ENCODE peak calls at places on chromosomes 2 and 18, in ten cellular contexts. J is cardiac muscle cell; S is tibial nerve; H is heart right ventricle; W is thoracic aorta; U is heart left ventricle; G is spleen; Q is gastrocnemius medialis; P is psoas muscle; B is CD4-positive, alpha-beta T cell. X is an unnamed sample.

GRCh38 chr2:155663265-155663664 is 669.3 kb downstream of the NR4A2 start:
- DNase-seq in J (no peak), S (no peak), H (no peak), W (no peak), U (no peak), G (no peak), Q (no peak), P (no peak), B (no peak), X (no peak)

GRCh38 chr2:174748948-174749347 is 15.3 kb downstream of the CHRNA1 start:
- DNase-seq in J (peak; percentile 74), S (peak; percentile 57), H (peak; percentile 61), W (no peak), U (peak; percentile 49), G (no peak), Q (peak; percentile 22), P (no peak), B (peak; percentile 65), X (peak; percentile 49)

GRCh38 chr2:168457177-168457905 is 1.3 kb downstream of the CERS6 start:
- DNase-seq in J (no peak), S (no peak), H (no peak), W (no peak), U (no peak), G (no peak), Q (no peak), P (no peak), B (no peak), X (no peak)

GRCh38 chr2:64654063-64654811 is 524 bp upstream of the SERTAD2 start:
- DNase-seq in J (peak; percentile 87), S (peak; percentile 70), H (peak; percentile 76), W (peak; percentile 50), U (peak; percentile 80), G (peak; percentile 95), Q (peak; percentile 77), P (peak; percentile 93), B (peak; percentile 52), X (peak; percentile 88)

GRCh38 chr2:120856421-120856862 is 120.8 kb downstream of the GLI2 start:
- DNase-seq in J (peak; percentile 60), S (no peak), H (no peak), W (no peak), U (no peak), G (peak; percentile 54), Q (no peak), P (no peak), B (no peak), X (no peak)

GRCh38 chr2:95353055-95353575 is 49.4 kb upstream of the FAHD2A start:
- DNase-seq in J (no peak), S (no peak), H (no peak), W (no peak), U (peak; percentile 12), G (peak; percentile 74), Q (no peak), P (no peak), B (no peak), X (peak; percentile 54)

GRCh38 chr18:21897811-21898210 is 157.2 kb downstream of the MIB1 start:
- DNase-seq in J (peak; percentile 84), S (peak; percentile 68), H (peak; percentile 47), W (no peak), U (peak; percentile 22), G (no peak), Q (no peak), P (no peak), B (no peak), X (no peak)

GRCh38 chr2:163621445-163622004 is 114.3 kb downstream of the FIGN start:
- DNase-seq in J (no peak), S (no peak), H (no peak), W (no peak), U (no peak), G (no peak), Q (no peak), P (no peak), B (no peak), X (no peak)

GRCh38 chr2:15640291-15640711 is 48.6 kb downstream of the DDX1 start:
- DNase-seq in J (no peak), S (no peak), H (peak; percentile 54), W (no peak), U (peak; percentile 47), G (no peak), Q (no peak), P (no peak), B (no peak), X (no peak)

GRCh38 chr18:26014462-26014861 is 76.0 kb downstream of the SS18 start:
- DNase-seq in J (no peak), S (no peak), H (no peak), W (no peak), U (no peak), G (no peak), Q (no peak), P (no peak), B (no peak), X (no peak)

GRCh38 chr18:26022585-26022984 is 67.8 kb downstream of the SS18 start:
- DNase-seq in J (no peak), S (no peak), H (no peak), W (no peak), U (no peak), G (no peak), Q (no peak), P (no peak), B (no peak), X (no peak)

GRCh38 chr18:26021061-26021754 is 69.2 kb downstream of the SS18 start:
- DNase-seq in J (peak; percentile 51), S (no peak), H (no peak), W (no peak), U (no peak), G (no peak), Q (no peak), P (no peak), B (no peak), X (no peak)

DNA sequence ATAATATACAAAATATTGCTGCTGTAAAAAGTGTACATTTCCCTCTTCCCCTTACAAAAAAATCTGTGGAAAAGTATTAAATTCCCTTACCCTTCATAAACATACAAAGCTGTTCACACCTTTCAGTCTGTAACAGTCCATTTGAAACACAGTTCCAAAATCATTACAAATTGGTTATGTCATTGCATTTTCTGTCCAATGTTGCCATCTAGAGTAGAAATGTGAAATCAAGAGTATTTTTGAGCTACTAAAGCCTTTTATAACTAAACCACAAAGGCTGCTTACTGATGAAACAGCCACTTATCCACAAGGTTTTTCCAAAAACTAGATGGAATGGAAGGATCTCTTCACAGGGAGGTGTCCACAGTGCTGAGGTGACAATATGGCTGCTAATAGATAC is 72.5 kb downstream of the SS18 start:
- DNase-seq in J (no peak), S (no peak), H (no peak), W (no peak), U (no peak), G (no peak), Q (no peak), P (no peak), B (no peak), X (no peak)
- TF ChIP-seq CTCF in J (no peak), S (no peak), H (no peak), W (no peak), U (no peak), G (no peak), Q (no peak), P (no peak), B (no peak), X (no peak)

GRCh38 chr18:36364911-36365624 is 67.6 kb downstream of the FHOD3 start:
- DNase-seq in J (no peak), S (no peak), H (no peak), W (no peak), U (no peak), G (no peak), Q (no peak), P (no peak), B (no peak), X (no peak)
- H3K27ac ChIP-seq in J (peak overlapping the region; percentile 92), S (no peak overlapping the region), H (no peak overlapping the region), W (no peak overlapping the region), U (no peak overlapping the region), G (no peak overlapping the region), Q (no peak overlapping the region), P (no peak overlapping the region), B (no peak overlapping the region), X (no peak overlapping the region)

GRCh38 chr2:111634050-111634784 is 249.8 kb downstream of the ANAPC1 start:
- DNase-seq in J (no peak), S (no peak), H (no peak), W (no peak), U (no peak), G (no peak), Q (no peak), P (no peak), B (no peak), X (no peak)

GRCh38 chr2:111633643-111634042 is 250.3 kb downstream of the ANAPC1 start:
- DNase-seq in J (no peak), S (no peak), H (no peak), W (no peak), U (no peak), G (no peak), Q (no peak), P (no peak), B (no peak), X (no peak)

GRCh38 chr2:111634995-111635538 is 248.9 kb downstream of the ANAPC1 start:
- DNase-seq in J (no peak), S (no peak), H (no peak), W (no peak), U (no peak), G (no peak), Q (no peak), P (no peak), B (no peak), X (no peak)

GRCh38 chr2:111633139-111633538 is 250.9 kb downstream of the ANAPC1 start:
- DNase-seq in J (no peak), S (no peak), H (no peak), W (no peak), U (no peak), G (no peak), Q (no peak), P (no peak), B (no peak), X (no peak)

DNA sequence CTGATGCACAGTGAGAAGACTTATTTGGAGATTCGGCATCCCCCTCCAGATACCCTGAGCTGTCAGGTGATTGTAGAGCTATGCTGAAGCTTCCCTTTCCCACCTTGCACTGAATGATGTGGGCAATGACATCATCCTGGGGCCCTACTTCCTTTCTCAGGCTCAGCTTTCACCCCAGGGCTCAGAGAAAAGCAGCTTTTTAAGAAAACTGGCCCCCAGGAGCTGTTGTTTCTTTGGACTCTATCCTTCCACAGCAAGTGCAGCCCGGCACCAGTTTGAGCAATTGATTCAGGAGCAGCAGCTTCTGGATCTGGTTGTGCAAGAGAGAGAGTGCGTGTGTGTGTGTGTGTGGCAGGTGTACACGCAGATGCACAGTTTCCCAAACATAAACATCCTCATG is 251.3 kb downstream of the ANAPC1 start:
- DNase-seq in J (no peak), S (no peak), H (no peak), W (no peak), U (no peak), G (no peak), Q (no peak), P (no peak), B (no peak), X (no peak)
- TF ChIP-seq CTCF in J (no peak), S (no peak), H (no peak), W (no peak), U (no peak), G (no peak), Q (no peak), P (no peak), B (no peak), X (no peak)

DNA sequence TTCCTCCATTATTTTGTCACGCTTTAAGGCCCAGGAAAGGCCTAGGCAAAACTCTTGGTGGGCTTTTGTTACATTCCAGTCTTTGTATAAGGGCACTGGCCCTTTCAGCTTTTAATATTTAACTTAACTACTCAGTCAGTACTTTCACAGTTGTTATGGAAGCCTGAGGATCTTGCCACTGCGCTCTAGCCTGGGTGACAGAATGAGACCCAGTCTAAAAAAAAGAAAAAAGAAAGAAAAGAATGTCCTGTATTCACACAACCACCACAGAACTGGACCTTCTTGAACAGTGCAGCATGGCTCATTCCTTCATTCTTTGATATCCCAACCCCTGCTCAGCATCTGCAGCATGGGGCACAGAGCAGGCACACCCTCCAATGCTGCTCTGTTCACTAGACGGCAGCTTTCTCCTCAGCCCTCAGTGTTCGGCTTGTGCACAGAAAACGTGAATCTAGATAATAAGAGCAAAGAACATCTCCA is 93.4 kb upstream of the MSH2 start:
- DNase-seq in J (no peak), S (no peak), H (no peak), W (no peak), U (no peak), G (peak; percentile 53), Q (no peak), P (no peak), B (no peak), X (no peak)
- H3K27ac ChIP-seq in J (no peak overlapping the region), S (peak overlapping the region; percentile 78), H (no peak overlapping the region), W (no peak overlapping the region), U (peak overlapping the region; percentile 19), G (peak overlapping the region; percentile 74), Q (no peak overlapping the region), P (no peak overlapping the region), B (no peak overlapping the region), X (no peak overlapping the region)

X was measured in tibial artery.